ENCODE peak calls at places on chromosomes 3 and 15, in ten cellular contexts. A is NCI-H510A treated with DMSO at 0.1 percent for 48 hours, U is GM23338, C is DMS79, Y is D341Med, E is NCI-H446 treated with DMSO at 0.1 percent for 48 hours, P is Peyer's patch, D is NCI-H1092 treated with DMSO at 0.1 percent for 48 hours, W is nucleus accumbens, K is body of pancreas. Z is an unnamed sample.

GRCh38 chr15:28861031-28861534 is 12.6 kb upstream of the GOLGA6L7 start:
- DNase-seq in Y (no peak), E (no peak), K (no peak), W (no peak), U (peak; percentile 9), P (no peak), D (no peak), A (no peak), C (no peak), Z (no peak)

GRCh38 chr3:128091586-128091985 is 32.0 kb downstream of the RUVBL1 start:
- DNase-seq in C (no peak), E (no peak), A (no peak), Y (no peak), P (no peak), K (no peak), U (no peak), W (no peak), D (no peak), Z (no peak)

GRCh38 chr15:64883997-64884511 is 27.6 kb upstream of the ANKDD1A start:
- DNase-seq in W (no peak), U (no peak), Y (no peak), K (peak; percentile 45), C (peak; percentile 5), P (no peak), E (no peak), D (peak; percentile 0), A (peak; percentile 6), Z (peak; percentile 56)

GRCh38 chr3:172137287-172138030 is 98.1 kb downstream of the FNDC3B start:
- DNase-seq in K (no peak), C (no peak), E (no peak), Y (no peak), U (no peak), D (no peak), A (no peak), W (no peak), P (no peak), Z (no peak)

GRCh38 chr3:116139607-116140006 is 305.7 kb downstream of the LSAMP start:
- DNase-seq in W (no peak), Y (no peak), E (peak; percentile 71), C (no peak), A (no peak), D (no peak), U (no peak), K (no peak), P (no peak), Z (no peak)

GRCh38 chr3:149371723-149372114 is 5.7 kb downstream of the TM4SF1 start:
- DNase-seq in Y (no peak), D (no peak), W (no peak), U (no peak), A (no peak), E (no peak), K (no peak), P (no peak), C (no peak), Z (no peak)

GRCh38 chr3:138043266-138044029 is 33.5 kb downstream of the CLDN18 start:
- DNase-seq in U (no peak), A (no peak), C (no peak), D (no peak), E (no peak), K (no peak), P (no peak), Y (no peak), W (no peak), Z (no peak)

GRCh38 chr3:16071246-16071645 is 103.2 kb upstream of the GALNT15 start:
- DNase-seq in D (no peak), A (peak; percentile 33), W (no peak), E (no peak), K (no peak), Y (no peak), C (peak; percentile 25), P (no peak), U (no peak), Z (peak; percentile 35)

GRCh38 chr3:49775538-49775937 is 10.8 kb downstream of the IP6K1 start:
- DNase-seq in E (peak; percentile 0), U (no peak), C (no peak), A (no peak), W (peak; percentile 4), Y (no peak), P (no peak), D (no peak), K (no peak), Z (no peak)

GRCh38 chr3:27451845-27452244 is 32.3 kb downstream of the SLC4A7 start:
- DNase-seq in D (no peak), U (no peak), K (no peak), E (no peak), P (no peak), C (no peak), Y (no peak), A (no peak), W (no peak), Z (no peak)

GRCh38 chr3:126111126-126111551 is 27.2 kb upstream of the SLC41A3 start:
- DNase-seq in K (no peak), U (no peak), C (peak; percentile 5), A (no peak), E (no peak), P (peak; percentile 38), Y (no peak), W (no peak), D (no peak), Z (no peak)

GRCh38 chr15:101317473-101317872 is 22.4 kb upstream of the SNRPA1 start:
- DNase-seq in D (no peak), K (no peak), C (no peak), Y (no peak), P (no peak), U (no peak), A (no peak), W (no peak), E (no peak), Z (no peak)

GRCh38 chr3:58049143-58049785 is 41.0 kb downstream of the FLNB start:
- DNase-seq in W (no peak), P (peak; percentile 67), U (peak; percentile 96), C (no peak), Y (no peak), K (peak; percentile 89), E (no peak), A (peak; percentile 47), D (peak; percentile 3), Z (no peak)

GRCh38 chr15:57747206-57747605 is 40.7 kb downstream of the POLR2M start:
- DNase-seq in Y (no peak), P (no peak), A (peak; percentile 4), K (no peak), W (no peak), U (peak; percentile 22), E (no peak), D (peak; percentile 2), C (peak; percentile 8), Z (peak; percentile 13)

GRCh38 chr15:62957130-62957529 is 85.4 kb upstream of the TPM1 start:
- DNase-seq in D (no peak), Y (no peak), C (no peak), U (no peak), P (no peak), E (no peak), W (no peak), A (no peak), K (no peak), Z (no peak)

GRCh38 chr15:78358114-78358513 is 18.0 kb downstream of the CRABP1 start:
- DNase-seq in W (no peak), P (no peak), K (no peak), Y (no peak), D (no peak), E (no peak), U (peak; percentile 70), C (no peak), A (no peak), Z (no peak)

Z was measured in mucosa of descending colon.